ENCODE peak calls at places on chromosomes 12 and 14, in eight cellular contexts. C, A, F, X, G, O, Y and S are unnamed samples. For H3K27me3, the result is how much of the 10 kb centered on the place peaks cover.

GRCh38 chr12:112199136-112199535 is 73.8 kb downstream of the TRAFD1 start:
- DNase-seq in C (no peak), A (no peak), F (no peak), X (no peak), G (no peak), O (no peak), Y (no peak), S (no peak)

GRCh38 chr14:65478596-65478995 is 66.1 kb downstream of the FUT8 start:
- DNase-seq in C (peak), A (no peak), F (peak), X (peak), G (no peak), O (peak), Y (peak), S (no peak)

GRCh38 chr12:76158518-76159321 is 74.2 kb upstream of the NAP1L1 start:
- DNase-seq in C (peak), A (peak), F (peak), X (peak), G (peak), O (peak), Y (peak), S (peak)

GRCh38 chr12:15540469-15540872 is 218.2 kb downstream of the PTPRO start:
- DNase-seq in C (peak), A (no peak), F (no peak), X (no peak), G (no peak), O (no peak), Y (no peak), S (no peak)

GRCh38 chr12:106134294-106134949 is 4.3 kb downstream of the NUAK1 start:
- DNase-seq in C (no peak), A (no peak), F (no peak), X (no peak), G (no peak), O (no peak), Y (no peak), S (no peak)

GRCh38 chr12:104736307-104736706 is 221.8 kb downstream of the SLC41A2 start:
- DNase-seq in C (peak), A (no peak), F (no peak), X (no peak), G (peak), O (peak), Y (no peak), S (no peak)

GRCh38 chr14:68451676-68452387 is 341.0 kb downstream of the ZFP36L1 start:
- DNase-seq in C (peak), A (no peak), F (no peak), X (no peak), G (no peak), O (no peak), Y (no peak), S (no peak)

GRCh38 chr12:15273896-15274295 is 48.4 kb upstream of the PTPRO start:
- DNase-seq in C (no peak), A (peak), F (no peak), X (no peak), G (no peak), O (no peak), Y (no peak), S (no peak)

GRCh38 chr14:38623661-38624060 is 367.8 kb upstream of the CLEC14A start:
- DNase-seq in C (peak), A (no peak), F (peak), X (no peak), G (no peak), O (no peak), Y (no peak), S (no peak)

GRCh38 chr14:93057586-93058280 is 58.0 kb downstream of the ITPK1 start:
- DNase-seq in C (no peak), A (no peak), F (no peak), X (no peak), G (no peak), O (no peak), Y (no peak), S (no peak)

DNA sequence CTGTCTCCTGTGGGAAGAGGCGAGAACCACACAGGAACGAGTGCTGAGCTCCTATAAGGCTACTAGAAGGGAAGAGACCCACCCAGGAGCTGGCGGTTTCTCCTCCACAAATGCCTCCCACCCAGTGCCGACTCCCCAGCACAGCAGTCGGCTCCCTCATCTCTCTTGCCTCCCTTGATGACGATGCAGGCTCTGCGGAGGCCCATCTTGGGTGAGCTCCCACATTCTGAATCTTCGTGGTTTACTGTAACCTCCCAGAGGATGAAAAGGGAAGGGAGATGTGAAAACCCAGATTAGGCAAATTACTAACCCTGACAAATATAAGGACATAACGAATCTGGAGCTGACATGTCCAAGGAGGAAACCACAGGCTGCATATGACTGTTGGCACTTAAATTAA is 23.8 kb downstream of the GRIN2B start:
- DNase-seq in C (no peak), A (no peak), F (no peak), X (no peak), G (no peak), O (no peak), Y (no peak), S (no peak)
- TF ChIP-seq EZH2phosphoT487 in C (no peak), A (no peak), F (no peak), X (no peak), G (no peak), O (no peak), Y (no peak), S (no peak)

GRCh38 chr12:53786411-53786810 is 34.6 kb upstream of the CISTR start:
- DNase-seq in C (no peak), A (no peak), F (no peak), X (no peak), G (no peak), O (no peak), Y (no peak), S (no peak)

GRCh38 chr12:53782093-53782703 is 30.4 kb upstream of the CISTR start:
- DNase-seq in C (no peak), A (no peak), F (no peak), X (no peak), G (no peak), O (no peak), Y (no peak), S (no peak)

GRCh38 chr12:53788892-53789291 is 37.1 kb upstream of the CISTR start:
- DNase-seq in C (no peak), A (no peak), F (no peak), X (no peak), G (no peak), O (no peak), Y (no peak), S (no peak)

GRCh38 chr12:53781218-53781801 is 29.5 kb upstream of the CISTR start:
- DNase-seq in C (no peak), A (no peak), F (no peak), X (no peak), G (no peak), O (no peak), Y (no peak), S (peak)

GRCh38 chr12:53785161-53785560 is 33.4 kb upstream of the CISTR start:
- DNase-seq in C (no peak), A (no peak), F (no peak), X (no peak), G (no peak), O (no peak), Y (no peak), S (no peak)
- H3K27me3 ChIP-seq in C (half or more), A (under half), F (under half), X (half or more), G (half or more), O (half or more), Y (under half), S (under half)

GRCh38 chr12:57280234-57281062 is 29.5 kb upstream of the STAC3 start:
- DNase-seq in C (peak), A (no peak), F (peak), X (no peak), G (no peak), O (peak), Y (peak), S (peak)
- TF ChIP-seq EZH2phosphoT487 in C (no peak), A (no peak), F (no peak), X (no peak), G (no peak), O (no peak), Y (no peak), S (no peak)

DNA sequence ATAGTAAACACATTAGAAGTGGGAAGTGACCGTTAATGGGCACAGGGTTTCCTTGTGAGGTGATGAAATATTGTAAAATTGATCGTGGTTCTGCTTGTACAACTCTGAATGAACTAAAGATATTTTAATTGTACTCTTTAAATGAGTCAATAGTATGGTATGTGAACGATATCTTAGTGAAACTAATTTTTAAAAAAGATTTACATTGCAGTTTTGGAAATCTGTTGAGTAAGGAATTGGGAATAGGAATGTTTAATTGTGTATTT is 1.7 kb downstream of the ZNF410 start:
- DNase-seq in C (peak), A (no peak), F (peak), X (no peak), G (no peak), O (no peak), Y (no peak), S (no peak)
- H3K27me3 ChIP-seq in C (under half), A (under half), F (under half), X (under half), G (under half), O (under half), Y (under half), S (under half)

DNA sequence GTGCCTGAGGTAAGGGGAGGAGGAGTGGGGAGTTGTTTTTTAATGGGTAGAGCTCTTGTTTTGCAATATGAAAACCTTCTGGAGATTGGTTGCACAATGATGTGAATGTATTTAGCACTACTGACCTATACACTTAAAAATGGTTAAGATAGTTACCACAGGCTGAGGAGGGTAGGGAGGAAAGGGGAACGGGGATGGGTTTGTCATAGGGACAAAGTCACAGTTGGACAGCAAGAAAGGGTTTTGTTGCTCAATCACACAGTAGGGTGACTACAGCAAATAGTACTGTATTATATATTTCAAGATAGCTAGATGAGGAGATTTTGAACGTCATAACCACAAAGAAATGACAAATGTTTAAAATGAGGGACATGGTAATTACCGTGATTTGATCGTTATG is 1562.4 kb downstream of the AACS start:
- DNase-seq in C (no peak), A (no peak), F (no peak), X (no peak), G (no peak), O (no peak), Y (no peak), S (no peak)
- TF ChIP-seq EZH2phosphoT487 in C (no peak), A (no peak), F (no peak), X (no peak), G (no peak), O (no peak), Y (no peak), S (no peak)

GRCh38 chr12:57739387-57739786 is 845 bp upstream of the AGAP2 start:
- DNase-seq in C (no peak), A (no peak), F (no peak), X (peak), G (no peak), O (no peak), Y (no peak), S (no peak)

GRCh38 chr12:57739914-57740538 is 1.5 kb upstream of the AGAP2 start:
- DNase-seq in C (no peak), A (no peak), F (no peak), X (peak), G (no peak), O (no peak), Y (no peak), S (no peak)

GRCh38 chr12:57740656-57741412 is 2.3 kb upstream of the AGAP2 start:
- DNase-seq in C (no peak), A (peak), F (no peak), X (no peak), G (no peak), O (no peak), Y (no peak), S (no peak)

GRCh38 chr12:57743769-57744168 is 1.1 kb upstream of the TSPAN31 start:
- DNase-seq in C (no peak), A (no peak), F (no peak), X (no peak), G (no peak), O (no peak), Y (no peak), S (no peak)

DNA sequence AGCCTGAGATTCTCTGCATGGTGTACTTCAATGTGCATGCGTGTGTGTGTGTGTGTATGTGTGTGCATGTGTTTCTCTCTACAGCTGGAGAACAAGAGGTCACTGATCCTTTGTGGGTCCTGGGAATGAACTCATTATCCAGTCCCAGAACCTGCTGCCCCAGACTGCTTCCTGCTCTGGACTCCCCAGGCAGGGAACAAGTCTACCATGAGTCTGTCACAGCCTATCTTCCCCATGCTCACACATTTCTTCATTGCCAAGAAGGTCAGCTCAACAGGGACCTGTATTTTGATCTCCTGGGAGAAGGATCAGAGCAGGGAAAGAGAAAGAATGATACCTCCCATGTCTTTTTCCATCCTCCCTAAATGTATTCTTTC is 2.9 kb upstream of the AGAP2 start:
- DNase-seq in C (no peak), A (no peak), F (no peak), X (no peak), G (no peak), O (no peak), Y (no peak), S (no peak)
- H3K27me3 ChIP-seq in C (under half), A (under half), F (under half), X (half or more), G (under half), O (half or more), Y (under half), S (half or more)